ENCODE peak calls at places on chromosomes 16 and 17, in five cellular contexts. E is HepG2, F is H1, P is GM12878, C is K562. A is an unnamed sample.

GRCh38 chr17:67119102-67119501 is 74.7 kb downstream of the CACNG1 start:
- DNase-seq in F (no peak), E (no peak), C (no peak), P (no peak), A (no peak)

GRCh38 chr17:75575728-75576127 is 11.9 kb upstream of the MYO15B start:
- DNase-seq in E (no peak), P (no peak), C (no peak), F (no peak), A (no peak)

GRCh38 chr17:59963738-59964454 is 644 bp downstream of the RNFT1 start:
- DNase-seq in F (peak), P (no peak), C (peak), E (peak), A (no peak)

GRCh38 chr17:79212150-79213087 is 137.8 kb downstream of the ENGASE start:
- DNase-seq in P (no peak), F (peak), C (no peak), E (no peak), A (peak)

GRCh38 chr16:77945126-77945525 is 77.2 kb upstream of the CLEC3A start:
- DNase-seq in C (no peak), P (no peak), E (no peak), F (no peak), A (no peak)

GRCh38 chr17:39867891-39868553 is at the start of gene ZPBP2:
- DNase-seq in C (no peak), E (no peak), F (no peak), P (no peak), A (no peak)

GRCh38 chr16:53465606-53466290 is 31.5 kb downstream of the RBL2 start:
- DNase-seq in F (no peak), P (no peak), C (no peak), E (no peak), A (no peak)

GRCh38 chr16:50842013-50842505 is 100.2 kb downstream of the CYLD start:
- DNase-seq in E (no peak), C (no peak), F (peak), P (no peak), A (no peak)

GRCh38 chr17:73286863-73287296 is 24.9 kb downstream of the CDC42EP4 start:
- DNase-seq in F (no peak), E (no peak), C (peak), P (no peak), A (no peak)

GRCh38 chr16:15654591-15654990 is 4.5 kb downstream of the NDE1 start:
- DNase-seq in C (no peak), E (no peak), F (no peak), P (no peak), A (no peak)

GRCh38 chr16:73546351-73546845 is 498.5 kb upstream of the ZFHX3 start:
- DNase-seq in E (no peak), F (no peak), C (no peak), P (no peak), A (no peak)

GRCh38 chr16:68083861-68084503 is 1.2 kb upstream of the NFATC3 start:
- DNase-seq in C (no peak), F (no peak), P (no peak), E (peak), A (peak)

GRCh38 chr16:52584354-52584840 is 37.5 kb upstream of the TOX3 start:
- DNase-seq in P (no peak), F (no peak), C (no peak), E (no peak), A (no peak)

GRCh38 chr16:85461814-85462404 is 151.2 kb upstream of the GSE1 start:
- DNase-seq in P (no peak), E (no peak), C (peak), F (peak), A (peak)

GRCh38 chr17:15123593-15124590 is 141.2 kb downstream of the PMP22 start:
- DNase-seq in F (no peak), E (no peak), C (no peak), P (no peak), A (no peak)

GRCh38 chr17:61291457-61292311 is 108.0 kb upstream of the TBX2 start:
- DNase-seq in F (no peak), P (no peak), C (no peak), E (no peak), A (no peak)

GRCh38 chr17:38605230-38605851 is 411 bp downstream of the SRCIN1 start:
- DNase-seq in F (peak), E (no peak), P (no peak), C (no peak), A (peak)

GRCh38 chr17:19618015-19618414 is 30.5 kb upstream of the ALDH3A2 start:
- DNase-seq in C (no peak), F (no peak), P (no peak), E (no peak), A (no peak)

GRCh38 chr17:40410082-40410481 is 7.6 kb downstream of the TOP2A start:
- DNase-seq in F (no peak), P (no peak), C (no peak), E (no peak), A (no peak)

GRCh38 chr16:27455700-27456099 is 53.7 kb downstream of the IL21R start:
- DNase-seq in P (no peak), F (no peak), C (no peak), E (no peak), A (no peak)

GRCh38 chr17:55334285-55334684 is 69.5 kb downstream of the HLF start:
- DNase-seq in P (no peak), E (no peak), F (no peak), C (no peak), A (no peak)

GRCh38 chr16:74987027-74987681 is 2.2 kb upstream of the WDR59 start:
- DNase-seq in E (no peak), F (no peak), P (no peak), C (no peak), A (no peak)

GRCh38 chr16:87326151-87326571 is 9.0 kb upstream of the C16orf95 start:
- DNase-seq in F (no peak), E (no peak), P (no peak), C (no peak), A (no peak)

GRCh38 chr17:561118-561517 is 153.5 kb downstream of the VPS53 start:
- DNase-seq in E (no peak), C (no peak), P (no peak), F (no peak), A (no peak)

GRCh38 chr17:58120195-58120822 is 27.9 kb upstream of the OR4D1 start:
- DNase-seq in P (no peak), E (peak), F (peak), C (peak), A (peak)

GRCh38 chr16:88869673-88869980 is 3.2 kb upstream of the PABPN1L start:
- DNase-seq in F (no peak), P (no peak), C (no peak), E (no peak), A (no peak)

GRCh38 chr16:81796585-81797346 is 17.7 kb downstream of the PLCG2 start:
- DNase-seq in P (no peak), F (no peak), E (no peak), C (no peak), A (no peak)

GRCh38 chr16:81796035-81796434 is 16.9 kb downstream of the PLCG2 start:
- DNase-seq in F (no peak), C (no peak), E (no peak), P (no peak), A (no peak)

GRCh38 chr16:81798311-81799137 is 19.4 kb downstream of the PLCG2 start:
- DNase-seq in C (no peak), E (no peak), F (no peak), P (peak), A (no peak)

GRCh38 chr16:81797443-81797842 is 18.4 kb downstream of the PLCG2 start:
- DNase-seq in P (peak), C (no peak), E (no peak), F (no peak), A (no peak)

DNA sequence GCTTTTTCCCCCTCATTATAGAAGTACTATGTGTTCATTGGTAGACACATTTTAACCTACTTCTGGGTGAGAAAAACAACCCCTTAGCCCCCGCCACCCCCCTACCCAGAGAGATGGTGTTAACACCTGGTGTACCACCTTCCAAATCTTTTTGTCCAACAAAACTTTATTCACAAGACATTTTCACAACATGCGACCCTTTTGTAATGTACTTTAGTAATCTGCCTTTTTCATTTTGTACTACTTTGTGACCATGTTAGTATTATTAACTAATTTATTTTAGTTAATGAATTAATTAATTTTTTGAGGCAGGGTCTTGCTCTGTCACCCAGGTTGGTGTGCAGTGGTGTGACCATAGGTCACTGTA is 20.0 kb downstream of the PLCG2 start:
- DNase-seq in F (no peak), P (no peak), C (no peak), E (no peak), A (no peak)
- TF ChIP-seq MAX in F (no peak), P (no peak), C (no peak), E (no peak), A (no peak)

GRCh38 chr17:63474174-63474913 is 2.5 kb upstream of the ACE start:
- DNase-seq in C (no peak), P (no peak), E (no peak), F (no peak), A (no peak)
- TF ChIP-seq CREB1 in C (no peak), P (no peak), E (no peak), F (no peak), A (no peak)

DNA sequence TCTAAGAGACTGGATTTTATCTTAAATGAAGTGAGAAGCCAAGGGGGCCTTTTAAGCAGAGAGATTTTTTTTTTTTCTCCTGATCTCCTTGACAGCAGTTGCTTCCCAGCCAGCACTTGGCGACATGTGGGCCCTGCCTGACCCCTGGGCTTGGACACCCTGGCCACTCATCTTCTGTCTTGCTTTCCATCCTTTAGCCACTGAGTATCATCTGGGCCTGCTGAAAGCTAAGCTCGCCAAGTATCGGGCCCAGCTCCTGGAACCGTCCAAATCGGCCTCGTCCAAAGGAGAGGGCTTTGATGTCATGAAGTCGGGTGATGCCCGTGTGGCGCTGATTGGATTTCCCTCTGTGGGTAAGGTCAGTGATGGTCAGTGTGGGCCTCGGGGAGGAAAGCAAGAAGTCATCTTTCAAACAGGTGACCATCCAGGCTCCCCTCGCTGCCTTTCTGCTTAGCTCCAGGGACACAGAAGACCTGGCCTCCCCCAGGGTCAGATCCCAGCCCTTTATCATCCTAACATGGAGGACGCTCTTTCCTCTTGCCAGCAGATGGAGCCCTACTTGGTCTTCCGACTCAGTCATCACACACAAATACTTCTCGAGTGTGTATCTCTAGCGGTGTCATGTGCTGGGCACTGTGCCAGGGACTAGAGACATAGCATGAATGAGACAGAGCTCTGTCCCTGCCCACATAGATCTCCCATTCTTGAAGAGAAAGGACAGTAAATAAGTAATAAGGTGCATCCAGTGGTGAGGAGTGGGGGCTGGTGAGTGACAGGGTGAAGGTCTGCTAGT is 6.1 kb downstream of the DRG2 start:
- DNase-seq in F (no peak), P (no peak), C (no peak), E (peak), A (peak)
- TF ChIP-seq MAX in F (no peak), P (no peak), C (peak), E (no peak), A (no peak)

GRCh38 chr17:5283531-5284315 is 1.6 kb downstream of the RABEP1 start:
- DNase-seq in C (no peak), E (no peak), F (no peak), P (no peak), A (no peak)
- TF ChIP-seq CREB1 in C (no peak), E (no peak), F (no peak), P (no peak), A (no peak)

GRCh38 chr17:77329741-77330531 is 189.2 kb downstream of the SEC14L1 start:
- DNase-seq in E (no peak), P (no peak), F (no peak), C (no peak), A (peak)
- TF ChIP-seq MAX in E (no peak), P (no peak), F (no peak), C (no peak), A (no peak)

DNA sequence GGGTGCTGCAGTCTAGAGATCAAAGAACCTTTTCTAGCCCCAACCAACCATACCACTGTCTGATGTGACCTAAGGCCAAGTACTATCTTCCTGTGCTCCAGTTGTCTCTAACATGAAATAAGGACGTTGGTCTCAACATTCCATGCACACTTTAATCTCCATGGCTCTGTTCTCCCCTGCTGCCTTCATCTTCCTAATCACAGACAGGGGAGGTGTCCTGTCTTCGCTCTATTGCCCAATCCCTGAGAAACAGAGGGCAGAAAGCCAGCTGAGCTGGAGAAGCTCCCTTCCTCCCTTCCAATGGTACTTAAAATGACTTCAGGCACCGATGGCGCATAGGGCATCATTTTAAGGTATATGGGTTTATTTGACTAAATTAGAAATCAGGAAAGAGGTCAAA is 148.9 kb upstream of the GNAO1 start:
- DNase-seq in C (no peak), P (no peak), F (no peak), E (no peak), A (no peak)
- TF ChIP-seq CREB1 in C (no peak), P (no peak), F (no peak), E (no peak), A (no peak)

GRCh38 chr17:80942360-80943345 is 49.0 kb upstream of the CHMP6 start:
- DNase-seq in F (no peak), E (no peak), P (no peak), C (no peak), A (peak)
- TF ChIP-seq MAX in F (no peak), E (no peak), P (no peak), C (no peak), A (no peak)

DNA sequence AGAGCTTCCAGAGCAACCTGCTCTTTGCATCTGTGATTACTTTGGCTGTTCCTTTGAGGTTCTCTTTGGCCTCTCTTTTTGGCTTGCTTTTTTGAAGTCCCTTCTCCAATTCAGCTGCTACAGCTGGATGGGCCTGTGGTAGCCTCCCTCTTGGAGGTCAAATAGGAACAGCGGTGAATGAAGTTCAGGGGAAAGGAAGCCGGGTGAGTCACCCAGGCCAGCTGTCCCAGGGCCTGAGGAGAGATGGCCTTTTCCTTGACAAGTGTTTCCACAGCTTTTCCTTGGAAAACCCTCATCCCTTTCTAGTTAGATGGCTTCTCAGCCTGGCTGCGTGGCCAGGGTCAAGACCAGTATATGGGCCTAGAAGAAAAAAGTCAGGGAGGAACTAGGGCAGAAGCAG is 103.1 kb downstream of the STX8 start:
- DNase-seq in E (no peak), C (no peak), F (no peak), P (no peak), A (no peak)
- TF ChIP-seq CREB1 in E (no peak), C (no peak), F (no peak), P (no peak), A (no peak)

A was measured in WTC11.